ENCODE peak calls at places on chromosomes 4 and X, in eight cellular contexts. B is AML-193; J is WTC11; F is stimulated activated CD4-positive, alpha-beta T cell treated with anti-CD3 and anti-CD28 coated beads, Interleukin-2, amount 100 ng/mL, for 48 hours; L is HEK293T; K is stomach; Q is NCI-H1092; W is RPMI8226. V is an unnamed sample.

GRCh38 chrX:37462346-37462745 is 109.1 kb upstream of the LANCL3 start:
- DNase-seq in B (no peak), J (no peak), Q (no peak), W (no peak), L (no peak), F (no peak), K (no peak), V (no peak)

GRCh38 chr4:69753666-69754065 is 6.8 kb downstream of the SULT1B1 start:
- DNase-seq in F (no peak), K (no peak), W (no peak), L (no peak), J (no peak), Q (no peak), B (no peak), V (no peak)

GRCh38 chr4:128384091-128384520 is 96.5 kb upstream of the PGRMC2 start:
- DNase-seq in J (no peak), B (no peak), L (no peak), W (no peak), K (no peak), Q (no peak), F (no peak), V (no peak)

GRCh38 chrX:22389544-22390243 is 117.0 kb downstream of the CBLL2 start:
- DNase-seq in W (no peak), L (peak), J (no peak), Q (peak), K (no peak), F (no peak), B (no peak), V (no peak)

GRCh38 chrX:10197597-10198210 is 40.9 kb downstream of the CLCN4 start:
- DNase-seq in K (no peak), J (no peak), B (no peak), L (no peak), W (no peak), Q (no peak), F (no peak), V (peak)

GRCh38 chrX:71618787-71619186 is 476 bp upstream of the CXCR3 start:
- DNase-seq in L (no peak), B (no peak), W (no peak), F (no peak), K (no peak), J (no peak), Q (no peak), V (no peak)

GRCh38 chr4:93888308-93888707 is 59.8 kb downstream of the ATOH1 start:
- DNase-seq in B (no peak), L (no peak), Q (no peak), K (no peak), F (no peak), W (no peak), J (no peak), V (no peak)

GRCh38 chr4:1686440-1687036 is 2.4 kb upstream of the FAM53A start:
- DNase-seq in B (no peak), Q (no peak), W (no peak), F (no peak), J (no peak), K (no peak), L (no peak), V (no peak)

GRCh38 chr4:137519406-137519805 is 12.9 kb downstream of the PCDH18 start:
- DNase-seq in W (no peak), J (no peak), F (no peak), Q (peak), L (no peak), B (no peak), K (no peak), V (no peak)

GRCh38 chrX:5051831-5052491 is 1176.7 kb downstream of the NLGN4X start:
- DNase-seq in J (no peak), F (no peak), K (no peak), L (no peak), Q (no peak), W (no peak), B (no peak), V (no peak)

GRCh38 chr4:79445371-79445781 is 37.3 kb upstream of the GK2 start:
- DNase-seq in Q (peak), W (no peak), J (peak), K (no peak), L (peak), F (no peak), B (no peak), V (peak)

GRCh38 chr4:95643627-95644026 is 94.9 kb upstream of the UNC5C start:
- DNase-seq in F (no peak), K (no peak), W (no peak), J (no peak), L (no peak), B (no peak), Q (no peak), V (no peak)

GRCh38 chr4:61202100-61202637 is 2.0 kb downstream of the ADGRL3 start:
- DNase-seq in L (peak), W (no peak), Q (peak), K (no peak), J (peak), F (no peak), B (no peak), V (peak)

GRCh38 chr4:91092398-91092955 is 965.3 kb downstream of the CCSER1 start:
- DNase-seq in W (no peak), B (no peak), J (no peak), K (no peak), Q (no peak), F (no peak), L (no peak), V (no peak)

GRCh38 chr4:164613761-164614277 is 140.1 kb upstream of the SMIM31 start:
- DNase-seq in J (no peak), Q (no peak), K (no peak), F (no peak), B (no peak), W (no peak), L (no peak), V (no peak)

GRCh38 chr4:181528570-181529184 is 714.5 kb upstream of the TENM3 start:
- DNase-seq in F (peak), K (peak), L (peak), W (peak), Q (peak), B (peak), J (peak), V (peak)

GRCh38 chr4:94995684-94996394 is 238.1 kb downstream of the BMPR1B start:
- DNase-seq in B (no peak), K (no peak), J (peak), F (no peak), Q (no peak), L (peak), W (no peak), V (peak)

GRCh38 chr4:98745372-98745771 is 87.0 kb upstream of the TSPAN5 start:
- DNase-seq in J (peak), W (no peak), F (no peak), Q (no peak), B (peak), K (no peak), L (peak), V (no peak)

GRCh38 chr4:107600993-107601392 is 119.0 kb downstream of the PAPSS1 start:
- DNase-seq in B (no peak), F (no peak), W (no peak), J (no peak), K (no peak), Q (no peak), L (no peak), V (no peak)

GRCh38 chr4:181821039-181822004 is 421.9 kb upstream of the TENM3 start:
- DNase-seq in J (no peak), K (no peak), Q (peak), F (no peak), W (no peak), L (no peak), B (no peak), V (peak)

GRCh38 chr4:127965803-127966175 is 583 bp downstream of the ABHD18 start:
- DNase-seq in Q (peak), F (peak), W (peak), L (peak), J (peak), K (peak), B (peak), V (no peak)

GRCh38 chr4:124641715-124642380 is 70.7 kb downstream of the ANKRD50 start:
- DNase-seq in W (peak), J (no peak), B (peak), L (no peak), Q (no peak), F (no peak), K (no peak), V (no peak)

GRCh38 chr4:17939061-17939460 is 82.5 kb downstream of the LCORL start:
- DNase-seq in Q (no peak), K (no peak), J (no peak), L (no peak), F (no peak), B (no peak), W (no peak), V (no peak)

GRCh38 chr4:145938618-145939177 is at the start of gene ZNF827:
- DNase-seq in F (peak), L (peak), B (no peak), Q (peak), J (peak), W (peak), K (peak), V (peak)

GRCh38 chr4:56958111-56958517 is 19.3 kb downstream of the NOA1 start:
- DNase-seq in B (peak), W (no peak), Q (peak), F (no peak), K (peak), J (no peak), L (peak), V (no peak)

GRCh38 chr4:76539979-76540378 is 105.0 kb downstream of the SHROOM3 start:
- DNase-seq in W (no peak), B (no peak), K (no peak), L (no peak), J (peak), Q (no peak), F (no peak), V (no peak)

GRCh38 chr4:134408897-134409296 is 207.3 kb upstream of the PABPC4L start:
- DNase-seq in W (no peak), J (no peak), Q (no peak), K (no peak), F (no peak), L (no peak), B (no peak), V (no peak)

GRCh38 chrX:154534526-154535322 is 11.9 kb downstream of the G6PD start:
- DNase-seq in B (peak), K (peak), Q (peak), W (peak), J (peak), F (peak), L (peak), V (peak)

GRCh38 chr4:164252286-164252685 is 501.6 kb upstream of the SMIM31 start:
- DNase-seq in W (no peak), F (no peak), B (no peak), L (peak), J (peak), Q (no peak), K (no peak), V (peak)

GRCh38 chr4:36196145-36196925 is 48.0 kb downstream of the ARAP2 start:
- DNase-seq in F (no peak), J (no peak), W (no peak), B (no peak), L (no peak), Q (no peak), K (no peak), V (no peak)

GRCh38 chr4:146153964-146154536 is 21.5 kb upstream of the LSM6 start:
- DNase-seq in K (no peak), F (no peak), J (no peak), L (no peak), W (no peak), Q (no peak), B (no peak), V (no peak)